ENCODE peak calls at places on chromosome 13, in ten cellular contexts. T is suprapubic skin, W is tibial nerve, B is stomach, P is K562, G is ovary, J is H1, Y is upper lobe of left lung, U is sigmoid colon, D is SK-N-SH. C is an unnamed sample. For H3K27me3, the result is how much of the 10 kb centered on the place peaks cover.

GRCh38 chr13:29497137-29497654 is 98.3 kb downstream of the SLC7A1 start:
- DNase-seq in Y (no peak), U (peak), J (no peak), G (peak), D (no peak), P (no peak), B (no peak), W (peak), T (no peak), C (peak)

GRCh38 chr13:50236898-50237318 is 221.7 kb downstream of the KCNRG start:
- DNase-seq in G (no peak), J (no peak), U (no peak), B (no peak), P (no peak), Y (no peak), T (no peak), W (no peak), D (no peak), C (no peak)

GRCh38 chr13:50074843-50075242 is 59.6 kb downstream of the KCNRG start:
- DNase-seq in J (no peak), P (no peak), B (no peak), U (no peak), T (no peak), W (no peak), G (no peak), Y (no peak), D (no peak), C (no peak)

GRCh38 chr13:27921961-27922910 is 2.4 kb downstream of the PDX1 start:
- DNase-seq in G (no peak), D (peak), T (no peak), U (no peak), B (no peak), W (no peak), P (no peak), J (peak), Y (no peak), C (no peak)

GRCh38 chr13:93249259-93249917 is 22.8 kb downstream of the GPC6 start:
- DNase-seq in W (no peak), B (no peak), P (no peak), T (no peak), J (no peak), Y (no peak), U (no peak), D (no peak), G (no peak), C (no peak)

GRCh38 chr13:89695343-89696257 is 1651.9 kb upstream of the MIR17HG start:
- DNase-seq in T (no peak), G (no peak), Y (no peak), B (peak), W (no peak), D (peak), P (no peak), J (peak), U (no peak), C (peak)

GRCh38 chr13:24511824-24512207 is 762 bp downstream of the PARP4 start:
- DNase-seq in Y (peak), P (no peak), U (no peak), J (no peak), T (no peak), B (no peak), W (no peak), G (no peak), D (peak), C (peak)

GRCh38 chr13:23516190-23516589 is 54.0 kb upstream of the TNFRSF19 start:
- DNase-seq in B (no peak), D (no peak), T (no peak), P (no peak), U (no peak), G (no peak), W (no peak), Y (no peak), J (no peak), C (no peak)

GRCh38 chr13:51585696-51586095 is 1.4 kb downstream of the WDFY2 start:
- DNase-seq in G (no peak), D (no peak), J (no peak), Y (no peak), W (no peak), U (no peak), B (no peak), T (no peak), P (no peak), C (no peak)

GRCh38 chr13:19960673-19961015 is 2.1 kb downstream of the ZMYM2 start:
- DNase-seq in T (no peak), B (no peak), Y (no peak), G (no peak), P (no peak), U (no peak), D (no peak), W (no peak), J (no peak), C (no peak)

GRCh38 chr13:108297114-108297513 is 27.6 kb downstream of the TNFSF13B start:
- DNase-seq in D (no peak), G (no peak), P (no peak), J (no peak), B (no peak), Y (no peak), T (no peak), W (no peak), U (no peak), C (no peak)

GRCh38 chr13:96650301-96650886 is 343.9 kb downstream of the OXGR1 start:
- DNase-seq in Y (no peak), U (no peak), T (no peak), D (no peak), B (no peak), J (no peak), W (no peak), P (no peak), G (no peak), C (no peak)

GRCh38 chr13:19587635-19588300 is 26.4 kb upstream of the TPTE2 start:
- DNase-seq in W (no peak), B (no peak), T (no peak), U (no peak), P (peak), D (peak), Y (no peak), J (no peak), G (no peak), C (no peak)

GRCh38 chr13:106383791-106384190 is 151.7 kb downstream of the EFNB2 start:
- DNase-seq in W (no peak), Y (no peak), U (no peak), P (no peak), J (no peak), G (no peak), T (no peak), D (no peak), B (no peak), C (no peak)

GRCh38 chr13:34469212-34469983 is 472.7 kb upstream of the NBEA start:
- DNase-seq in G (no peak), D (peak), P (no peak), U (no peak), Y (no peak), J (no peak), B (no peak), T (no peak), W (no peak), C (no peak)

GRCh38 chr13:50226515-50227147 is 211.4 kb downstream of the KCNRG start:
- DNase-seq in U (no peak), B (no peak), G (no peak), T (no peak), W (no peak), J (no peak), P (no peak), Y (no peak), D (no peak), C (no peak)

GRCh38 chr13:97944396-97945029 is 9.0 kb upstream of the IPO5 start:
- DNase-seq in T (no peak), G (no peak), Y (no peak), J (no peak), B (no peak), P (no peak), D (no peak), W (no peak), U (no peak), C (no peak)

GRCh38 chr13:27822873-27823311 is 30.6 kb downstream of the GSX1 start:
- DNase-seq in T (no peak), Y (no peak), J (no peak), G (no peak), W (no peak), B (no peak), P (no peak), U (no peak), D (no peak), C (no peak)

GRCh38 chr13:33185853-33186252 is 99.7 kb downstream of the STARD13 start:
- DNase-seq in T (no peak), W (no peak), Y (no peak), U (no peak), J (no peak), D (no peak), B (no peak), G (no peak), P (no peak), C (no peak)

GRCh38 chr13:37241786-37242185 is 136.3 kb upstream of the CSNK1A1L start:
- DNase-seq in B (no peak), J (no peak), U (no peak), T (no peak), W (no peak), Y (no peak), P (no peak), G (no peak), D (no peak), C (no peak)

GRCh38 chr13:44329909-44330545 is 43.6 kb upstream of the SERP2 start:
- DNase-seq in P (no peak), D (no peak), T (no peak), G (no peak), J (no peak), W (no peak), U (no peak), Y (no peak), B (no peak), C (no peak)

GRCh38 chr13:44904982-44905381 is 84.3 kb downstream of the NUFIP1 start:
- DNase-seq in D (no peak), U (peak), T (peak), W (peak), B (peak), Y (no peak), P (no peak), G (peak), J (no peak), C (peak)

GRCh38 chr13:72960541-72960940 is 98.3 kb upstream of the KLF5 start:
- DNase-seq in B (no peak), T (no peak), U (no peak), Y (no peak), D (no peak), P (no peak), J (no peak), G (no peak), W (no peak), C (no peak)

GRCh38 chr13:26872444-26873173 is 112.0 kb upstream of the GPR12 start:
- DNase-seq in G (no peak), P (peak), B (peak), J (peak), W (no peak), D (peak), Y (peak), T (no peak), U (no peak), C (peak)

GRCh38 chr13:28355046-28355821 is 139.7 kb downstream of the FLT1 start:
- DNase-seq in Y (no peak), G (no peak), D (no peak), U (no peak), W (no peak), B (no peak), J (no peak), T (no peak), P (no peak), C (no peak)

GRCh38 chr13:111965466-111966214 is 101.3 kb upstream of the SOX1 start:
- DNase-seq in D (no peak), T (peak), J (no peak), G (no peak), P (no peak), W (no peak), B (no peak), U (peak), Y (no peak), C (no peak)

GRCh38 chr13:23440821-23441608 is 7.5 kb upstream of the SACS start:
- DNase-seq in U (no peak), G (no peak), D (no peak), W (no peak), T (no peak), P (no peak), Y (no peak), J (no peak), B (no peak), C (no peak)

GRCh38 chr13:113489549-113490495 is 689 bp downstream of the DCUN1D2 start:
- DNase-seq in P (peak), G (no peak), B (peak), D (peak), T (no peak), J (peak), Y (peak), U (peak), W (no peak), C (peak)

GRCh38 chr13:23672616-23673015 is 102.4 kb downstream of the TNFRSF19 start:
- DNase-seq in B (no peak), Y (no peak), P (no peak), U (no peak), W (no peak), G (no peak), T (no peak), D (no peak), J (no peak), C (no peak)

GRCh38 chr13:32902898-32903297 is 113.3 kb upstream of the KL start:
- DNase-seq in J (no peak), P (no peak), D (no peak), Y (no peak), G (peak), U (peak), B (peak), T (peak), W (peak), C (peak)

GRCh38 chr13:28707629-28708427 is 10.9 kb downstream of the SLC46A3 start:
- DNase-seq in B (no peak), G (no peak), D (no peak), J (no peak), W (no peak), U (no peak), P (no peak), T (no peak), Y (no peak), C (no peak)

GRCh38 chr13:111043575-111043982 is 71.5 kb upstream of the ARHGEF7 start:
- DNase-seq in W (no peak), B (no peak), D (no peak), Y (no peak), P (peak), T (no peak), U (no peak), J (peak), G (no peak), C (no peak)

GRCh38 chr13:112733112-112733511 is 43.3 kb downstream of the ATP11A start:
- DNase-seq in Y (peak), W (no peak), G (no peak), U (no peak), T (no peak), P (no peak), J (no peak), D (peak), B (no peak), C (no peak)

GRCh38 chr13:113120300-113121182 is 2.1 kb upstream of the F10 start:
- DNase-seq in B (peak), J (no peak), T (peak), G (peak), Y (peak), P (no peak), W (no peak), D (no peak), U (no peak), C (no peak)

GRCh38 chr13:98144501-98145350 is 1.8 kb downstream of the FARP1 start:
- DNase-seq in J (no peak), P (no peak), Y (peak), D (peak), B (no peak), W (no peak), T (no peak), G (no peak), U (no peak), C (no peak)

GRCh38 chr13:93116809-93117208 is 109.8 kb upstream of the GPC6 start:
- DNase-seq in T (no peak), W (no peak), U (no peak), J (no peak), D (peak), B (no peak), P (no peak), G (no peak), Y (no peak), C (no peak)

GRCh38 chr13:98462241-98462882 is 114.5 kb downstream of the STK24 start:
- DNase-seq in Y (no peak), B (no peak), P (no peak), J (no peak), G (no peak), W (no peak), T (no peak), D (no peak), U (peak), C (no peak)

GRCh38 chr13:106143392-106143791 is 392.1 kb downstream of the EFNB2 start:
- DNase-seq in T (no peak), G (no peak), W (no peak), P (no peak), U (no peak), B (no peak), Y (no peak), D (no peak), J (no peak), C (no peak)

GRCh38 chr13:109427695-109428094 is 358.7 kb downstream of the IRS2 start:
- DNase-seq in U (no peak), G (no peak), T (no peak), D (no peak), B (no peak), J (no peak), P (no peak), W (no peak), Y (no peak), C (no peak)

GRCh38 chr13:109428146-109428545 is 358.2 kb downstream of the IRS2 start:
- DNase-seq in W (no peak), D (no peak), B (no peak), J (no peak), U (no peak), P (no peak), G (no peak), T (no peak), Y (no peak), C (no peak)

GRCh38 chr13:109427148-109427547 is 359.2 kb downstream of the IRS2 start:
- DNase-seq in T (no peak), W (no peak), G (no peak), Y (no peak), J (no peak), B (no peak), U (no peak), D (no peak), P (no peak), C (no peak)

GRCh38 chr13:109426690-109426990 is 359.7 kb downstream of the IRS2 start:
- DNase-seq in T (no peak), U (no peak), B (no peak), P (no peak), D (no peak), G (no peak), J (no peak), W (no peak), Y (no peak), C (no peak)

DNA sequence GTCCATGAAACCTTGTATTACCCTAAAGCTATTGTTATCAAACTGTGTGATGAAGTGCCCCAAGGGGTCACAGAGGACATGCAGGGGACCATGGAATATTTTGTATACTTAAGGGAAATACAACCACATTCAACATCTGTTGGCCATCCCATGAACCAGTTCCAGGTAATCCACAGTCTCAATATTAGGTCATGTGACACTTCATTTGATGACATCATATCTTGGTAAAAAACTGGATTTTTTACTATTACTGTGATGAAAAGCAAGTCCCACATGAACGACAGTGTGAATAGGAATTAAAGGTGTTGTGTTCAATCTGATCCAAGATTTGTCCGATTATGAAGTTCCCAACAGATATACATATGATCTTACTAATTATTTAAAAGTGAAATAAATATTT is 355.2 kb downstream of the IRS2 start:
- DNase-seq in J (no peak), T (no peak), U (no peak), P (no peak), G (no peak), D (no peak), Y (no peak), B (no peak), W (no peak), C (no peak)
- TF ChIP-seq EP300 in J (no peak), T (no peak), U (no peak), P (no peak), G (no peak), D (no peak), Y (no peak), B (no peak), W (no peak), C (no peak)

DNA sequence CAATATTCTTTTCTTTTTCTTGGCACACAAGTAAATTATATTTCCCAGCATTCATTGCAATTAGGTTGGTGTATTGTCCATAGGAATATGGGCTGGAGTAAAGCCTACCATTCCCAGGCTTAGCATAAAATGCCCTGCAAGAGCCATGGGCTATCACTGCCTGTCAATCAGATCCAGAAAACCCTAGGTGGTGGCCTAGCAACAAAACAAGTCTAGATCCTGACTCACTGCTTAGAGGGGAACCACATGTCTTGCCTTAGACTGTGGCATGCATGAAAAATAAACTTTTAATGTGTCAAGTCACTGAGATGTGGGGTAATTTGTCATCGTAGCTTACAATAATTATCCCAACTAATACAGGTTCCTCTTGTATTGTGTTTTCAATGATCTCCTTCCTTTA is 16.2 kb downstream of the SOX21 start:
- DNase-seq in G (no peak), U (no peak), W (no peak), B (no peak), P (peak), T (no peak), Y (no peak), J (no peak), D (no peak), C (no peak)
- H3K27me3 ChIP-seq in G (under half), U (under half), W (under half), B (under half), P (under half), T (under half), Y (under half), J (under half), D (under half), C (half or more)

DNA sequence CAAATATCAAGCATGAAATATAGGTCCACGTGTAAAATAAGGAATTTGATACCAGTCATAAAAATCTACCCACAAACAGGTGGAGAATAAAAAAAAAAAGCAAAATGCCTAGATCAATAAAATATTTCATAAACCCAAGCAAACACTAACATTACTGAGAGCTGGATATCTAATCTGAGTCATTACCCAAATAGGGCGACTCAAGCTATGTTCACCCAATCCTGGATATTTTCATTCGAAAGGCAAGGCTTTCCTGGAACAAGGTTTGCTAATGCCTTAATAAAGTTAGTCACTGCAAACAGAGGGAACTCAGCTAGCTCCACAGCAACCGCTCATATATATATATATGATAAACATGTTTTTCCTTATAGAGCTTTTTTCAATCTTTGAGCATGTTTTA is 33.5 kb upstream of the TM9SF2 start:
- DNase-seq in P (no peak), J (no peak), W (no peak), U (no peak), Y (no peak), T (no peak), B (no peak), D (no peak), G (no peak), C (no peak)
- TF ChIP-seq EP300 in P (no peak), J (no peak), W (no peak), U (no peak), Y (no peak), T (no peak), B (no peak), D (no peak), G (no peak), C (no peak)

GRCh38 chr13:46386996-46387851 is at the start of gene RUBCNL:
- DNase-seq in J (peak), P (peak), T (no peak), B (no peak), U (no peak), G (no peak), Y (peak), D (peak), W (no peak), C (peak)
- H3K27me3 ChIP-seq in J (under half), P (under half), T (under half), B (under half), U (under half), G (under half), Y (under half), D (under half), W (under half), C (under half)

GRCh38 chr13:22031702-22032286 is 360.9 kb downstream of the FGF9 start:
- DNase-seq in T (no peak), B (no peak), U (no peak), G (no peak), W (no peak), P (no peak), D (no peak), Y (no peak), J (no peak), C (no peak)
- TF ChIP-seq EP300 in T (no peak), B (no peak), U (no peak), G (no peak), W (no peak), P (no peak), D (no peak), Y (no peak), J (no peak), C (no peak)